ENCODE peak calls at places on chromosomes 4 and X, in seven cellular contexts. One of them, this sample, is unnamed.

GRCh38 chr4:14984452-14984851 is 17.8 kb upstream of the CPEB2 start:
- DNase-seq in ureter: no peak
- DNase-seq in Kasumi-1: no peak
- DNase-seq in AG04450: no peak
- DNase-seq in stimulated activated CD4-positive, alpha-beta T cell treated with anti-CD3 and anti-CD28 coated beads, Interleukin-12 subunit alpha, Interleukin-12 subunit beta, amount 100 ng/mL, for 4 hours: no peak
- DNase-seq in kidney tubule cell: no peak
- DNase-seq in ACHN: no peak
- DNase-seq in this sample: no peak

GRCh38 chr4:2469192-2469984 is 482 bp downstream of the RNF4 start:
- DNase-seq in ureter: peak
- DNase-seq in Kasumi-1: peak
- DNase-seq in AG04450: no peak
- DNase-seq in stimulated activated CD4-positive, alpha-beta T cell treated with anti-CD3 and anti-CD28 coated beads, Interleukin-12 subunit alpha, Interleukin-12 subunit beta, amount 100 ng/mL, for 4 hours: peak
- DNase-seq in kidney tubule cell: peak
- DNase-seq in ACHN: peak
- DNase-seq in this sample: no peak

GRCh38 chrX:19863237-19864223 is 23.9 kb downstream of the SH3KBP1 start:
- DNase-seq in ureter: no peak
- DNase-seq in Kasumi-1: no peak
- DNase-seq in AG04450: no peak
- DNase-seq in stimulated activated CD4-positive, alpha-beta T cell treated with anti-CD3 and anti-CD28 coated beads, Interleukin-12 subunit alpha, Interleukin-12 subunit beta, amount 100 ng/mL, for 4 hours: no peak
- DNase-seq in kidney tubule cell: no peak
- DNase-seq in ACHN: no peak
- DNase-seq in this sample: peak

GRCh38 chrX:123993326-123993725 is 31.8 kb downstream of the STAG2 start:
- DNase-seq in ureter: no peak
- DNase-seq in Kasumi-1: no peak
- DNase-seq in AG04450: peak
- DNase-seq in stimulated activated CD4-positive, alpha-beta T cell treated with anti-CD3 and anti-CD28 coated beads, Interleukin-12 subunit alpha, Interleukin-12 subunit beta, amount 100 ng/mL, for 4 hours: no peak
- DNase-seq in kidney tubule cell: peak
- DNase-seq in ACHN: peak
- DNase-seq in this sample: peak

GRCh38 chr4:184664445-184665210 is 15.1 kb downstream of the PRIMPOL start:
- DNase-seq in ureter: no peak
- DNase-seq in Kasumi-1: peak
- DNase-seq in AG04450: no peak
- DNase-seq in stimulated activated CD4-positive, alpha-beta T cell treated with anti-CD3 and anti-CD28 coated beads, Interleukin-12 subunit alpha, Interleukin-12 subunit beta, amount 100 ng/mL, for 4 hours: no peak
- DNase-seq in kidney tubule cell: no peak
- DNase-seq in ACHN: peak
- DNase-seq in this sample: no peak

GRCh38 chr4:187251896-187252295 is 528.2 kb upstream of the FAT1 start:
- DNase-seq in ureter: no peak
- DNase-seq in Kasumi-1: peak
- DNase-seq in AG04450: no peak
- DNase-seq in stimulated activated CD4-positive, alpha-beta T cell treated with anti-CD3 and anti-CD28 coated beads, Interleukin-12 subunit alpha, Interleukin-12 subunit beta, amount 100 ng/mL, for 4 hours: no peak
- DNase-seq in kidney tubule cell: no peak
- DNase-seq in ACHN: no peak
- DNase-seq in this sample: no peak

GRCh38 chr4:94451051-94451404 is 714 bp upstream of the PDLIM5 start:
- DNase-seq in ureter: no peak
- DNase-seq in Kasumi-1: no peak
- DNase-seq in AG04450: no peak
- DNase-seq in stimulated activated CD4-positive, alpha-beta T cell treated with anti-CD3 and anti-CD28 coated beads, Interleukin-12 subunit alpha, Interleukin-12 subunit beta, amount 100 ng/mL, for 4 hours: no peak
- DNase-seq in kidney tubule cell: no peak
- DNase-seq in ACHN: peak
- DNase-seq in this sample: no peak

GRCh38 chrX:116289592-116289991 is 119.0 kb downstream of the AGTR2 start:
- DNase-seq in ureter: no peak
- DNase-seq in Kasumi-1: no peak
- DNase-seq in AG04450: no peak
- DNase-seq in stimulated activated CD4-positive, alpha-beta T cell treated with anti-CD3 and anti-CD28 coated beads, Interleukin-12 subunit alpha, Interleukin-12 subunit beta, amount 100 ng/mL, for 4 hours: no peak
- DNase-seq in kidney tubule cell: no peak
- DNase-seq in ACHN: no peak
- DNase-seq in this sample: no peak

GRCh38 chr4:25310066-25310824 is 2.3 kb upstream of the ZCCHC4 start:
- DNase-seq in ureter: no peak
- DNase-seq in Kasumi-1: peak
- DNase-seq in AG04450: no peak
- DNase-seq in stimulated activated CD4-positive, alpha-beta T cell treated with anti-CD3 and anti-CD28 coated beads, Interleukin-12 subunit alpha, Interleukin-12 subunit beta, amount 100 ng/mL, for 4 hours: no peak
- DNase-seq in kidney tubule cell: no peak
- DNase-seq in ACHN: no peak
- DNase-seq in this sample: no peak

GRCh38 chrX:69077895-69078455 is 87.3 kb downstream of the PJA1 start:
- DNase-seq in ureter: no peak
- DNase-seq in Kasumi-1: no peak
- DNase-seq in AG04450: no peak
- DNase-seq in stimulated activated CD4-positive, alpha-beta T cell treated with anti-CD3 and anti-CD28 coated beads, Interleukin-12 subunit alpha, Interleukin-12 subunit beta, amount 100 ng/mL, for 4 hours: no peak
- DNase-seq in kidney tubule cell: no peak
- DNase-seq in ACHN: no peak
- DNase-seq in this sample: no peak

GRCh38 chr4:127772769-127773671 is 9.1 kb upstream of the HSPA4L start:
- DNase-seq in ureter: no peak
- DNase-seq in Kasumi-1: no peak
- DNase-seq in AG04450: no peak
- DNase-seq in stimulated activated CD4-positive, alpha-beta T cell treated with anti-CD3 and anti-CD28 coated beads, Interleukin-12 subunit alpha, Interleukin-12 subunit beta, amount 100 ng/mL, for 4 hours: no peak
- DNase-seq in kidney tubule cell: no peak
- DNase-seq in ACHN: no peak
- DNase-seq in this sample: no peak

GRCh38 chr4:177308125-177308524 is 1.5 kb upstream of the NEIL3 start:
- DNase-seq in ureter: no peak
- DNase-seq in Kasumi-1: no peak
- DNase-seq in AG04450: no peak
- DNase-seq in stimulated activated CD4-positive, alpha-beta T cell treated with anti-CD3 and anti-CD28 coated beads, Interleukin-12 subunit alpha, Interleukin-12 subunit beta, amount 100 ng/mL, for 4 hours: no peak
- DNase-seq in kidney tubule cell: peak
- DNase-seq in ACHN: peak
- DNase-seq in this sample: peak

GRCh38 chr4:39032218-39033085 is at the start of gene TMEM156:
- DNase-seq in ureter: no peak
- DNase-seq in Kasumi-1: peak
- DNase-seq in AG04450: no peak
- DNase-seq in stimulated activated CD4-positive, alpha-beta T cell treated with anti-CD3 and anti-CD28 coated beads, Interleukin-12 subunit alpha, Interleukin-12 subunit beta, amount 100 ng/mL, for 4 hours: peak
- DNase-seq in kidney tubule cell: peak
- DNase-seq in ACHN: peak
- DNase-seq in this sample: peak

GRCh38 chrX:47061238-47061919 is 16.9 kb upstream of the RGN start:
- DNase-seq in ureter: no peak
- DNase-seq in Kasumi-1: no peak
- DNase-seq in AG04450: no peak
- DNase-seq in stimulated activated CD4-positive, alpha-beta T cell treated with anti-CD3 and anti-CD28 coated beads, Interleukin-12 subunit alpha, Interleukin-12 subunit beta, amount 100 ng/mL, for 4 hours: no peak
- DNase-seq in kidney tubule cell: no peak
- DNase-seq in ACHN: no peak
- DNase-seq in this sample: no peak

GRCh38 chrX:117744958-117745357 is 371.7 kb downstream of the KLHL13 start:
- DNase-seq in ureter: no peak
- DNase-seq in Kasumi-1: no peak
- DNase-seq in AG04450: no peak
- DNase-seq in stimulated activated CD4-positive, alpha-beta T cell treated with anti-CD3 and anti-CD28 coated beads, Interleukin-12 subunit alpha, Interleukin-12 subunit beta, amount 100 ng/mL, for 4 hours: no peak
- DNase-seq in kidney tubule cell: no peak
- DNase-seq in ACHN: no peak
- DNase-seq in this sample: no peak

GRCh38 chrX:102546818-102547493 is 30.4 kb upstream of the TMSB15A start:
- DNase-seq in ureter: no peak
- DNase-seq in Kasumi-1: no peak
- DNase-seq in AG04450: no peak
- DNase-seq in stimulated activated CD4-positive, alpha-beta T cell treated with anti-CD3 and anti-CD28 coated beads, Interleukin-12 subunit alpha, Interleukin-12 subunit beta, amount 100 ng/mL, for 4 hours: no peak
- DNase-seq in kidney tubule cell: no peak
- DNase-seq in ACHN: no peak
- DNase-seq in this sample: no peak

GRCh38 chrX:24877854-24878650 is 137.7 kb downstream of the ARX start:
- DNase-seq in ureter: no peak
- DNase-seq in Kasumi-1: no peak
- DNase-seq in AG04450: no peak
- DNase-seq in stimulated activated CD4-positive, alpha-beta T cell treated with anti-CD3 and anti-CD28 coated beads, Interleukin-12 subunit alpha, Interleukin-12 subunit beta, amount 100 ng/mL, for 4 hours: no peak
- DNase-seq in kidney tubule cell: peak
- DNase-seq in ACHN: no peak
- DNase-seq in this sample: peak

This sample was measured in renal cortical epithelial cell.